ENCODE peak calls at places on chromosomes 12 and 14, in four cellular contexts. V is HCT116, R is HepG2, J is H1. L is an unnamed sample.

GRCh38 chr12:47085815-47086252 is 6.1 kb upstream of the AMIGO2 start:
- DNase-seq in V (no peak), R (peak), J (no peak), L (no peak)

GRCh38 chr12:119153477-119154434 is 25.0 kb upstream of the HSPB8 start:
- DNase-seq in V (peak), R (no peak), J (peak), L (peak)

GRCh38 chr12:90106568-90106967 is 397.9 kb upstream of the ATP2B1 start:
- DNase-seq in V (no peak), R (no peak), J (no peak), L (no peak)

GRCh38 chr14:96130854-96131253 is 73.8 kb upstream of the BDKRB2 start:
- DNase-seq in V (no peak), R (no peak), J (no peak), L (no peak)

GRCh38 chr12:120249875-120250795 is 15.4 kb downstream of the PXN start:
- DNase-seq in V (no peak), R (no peak), J (no peak), L (no peak)

GRCh38 chr12:78036889-78037288 is 206.2 kb downstream of the NAV3 start:
- DNase-seq in V (no peak), R (no peak), J (no peak), L (no peak)

GRCh38 chr12:42283739-42284138 is 42.2 kb downstream of the ZCRB1 start:
- DNase-seq in V (no peak), R (no peak), J (no peak), L (no peak)

GRCh38 chr12:109542876-109543275 is 30.4 kb downstream of the MMAB start:
- DNase-seq in V (no peak), R (no peak), J (no peak), L (no peak)

GRCh38 chr14:105187935-105188524 is 6.9 kb upstream of the NUDT14 start:
- DNase-seq in V (no peak), R (no peak), J (no peak), L (no peak)

DNA sequence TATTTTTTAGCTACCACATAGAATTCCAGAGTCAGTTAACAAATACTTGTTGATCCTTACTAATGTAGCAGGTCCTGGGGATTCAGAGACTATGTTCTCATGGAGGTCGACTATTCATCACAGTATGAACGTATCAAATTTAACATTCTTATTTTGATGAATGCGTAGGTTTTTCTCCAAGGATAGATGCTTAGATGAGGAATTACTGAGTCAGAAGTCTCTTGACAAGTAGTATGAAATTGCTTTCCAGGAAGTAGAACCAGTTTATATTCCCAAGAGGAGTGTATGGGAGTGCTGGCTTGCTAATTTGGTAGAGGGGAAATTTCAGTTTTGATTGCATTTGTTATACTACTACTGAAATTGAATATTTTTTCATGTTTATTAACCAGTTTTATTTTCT is 42.8 kb upstream of the CRADD start:
- DNase-seq in V (no peak), R (no peak), J (no peak), L (no peak)
- TF ChIP-seq CEBPB in V (no peak), R (no peak), J (no peak), L (no peak)

GRCh38 chr14:102516531-102517411 is 7.2 kb upstream of the ANKRD9 start:
- DNase-seq in V (no peak), R (peak), J (peak), L (peak)
- TF ChIP-seq FOSL1 in V (no peak), R (no peak), J (peak), L (peak)

DNA sequence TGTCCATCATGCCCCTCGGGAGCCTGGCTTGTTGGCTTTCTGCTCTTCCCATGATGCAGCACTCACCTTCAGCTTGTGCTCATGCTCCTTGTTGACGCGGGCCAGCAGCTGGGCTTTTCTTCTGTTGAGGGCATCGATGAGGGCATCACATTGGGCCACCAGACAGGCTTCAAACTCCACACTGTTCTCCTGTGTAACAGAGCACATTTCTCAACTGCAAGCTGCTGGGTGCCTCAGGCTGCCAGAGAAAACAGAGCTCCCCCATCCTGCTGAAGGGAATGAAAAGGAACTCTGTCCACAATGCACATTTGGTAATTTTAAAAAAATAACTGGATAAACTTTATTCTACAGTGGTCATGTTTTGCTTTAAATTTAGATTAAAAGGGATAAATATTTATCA is 72.1 kb downstream of the TRIM9 start:
- DNase-seq in V (no peak), R (no peak), J (no peak), L (no peak)
- TF ChIP-seq CEBPB in V (no peak), R (no peak), J (no peak), L (no peak)

DNA sequence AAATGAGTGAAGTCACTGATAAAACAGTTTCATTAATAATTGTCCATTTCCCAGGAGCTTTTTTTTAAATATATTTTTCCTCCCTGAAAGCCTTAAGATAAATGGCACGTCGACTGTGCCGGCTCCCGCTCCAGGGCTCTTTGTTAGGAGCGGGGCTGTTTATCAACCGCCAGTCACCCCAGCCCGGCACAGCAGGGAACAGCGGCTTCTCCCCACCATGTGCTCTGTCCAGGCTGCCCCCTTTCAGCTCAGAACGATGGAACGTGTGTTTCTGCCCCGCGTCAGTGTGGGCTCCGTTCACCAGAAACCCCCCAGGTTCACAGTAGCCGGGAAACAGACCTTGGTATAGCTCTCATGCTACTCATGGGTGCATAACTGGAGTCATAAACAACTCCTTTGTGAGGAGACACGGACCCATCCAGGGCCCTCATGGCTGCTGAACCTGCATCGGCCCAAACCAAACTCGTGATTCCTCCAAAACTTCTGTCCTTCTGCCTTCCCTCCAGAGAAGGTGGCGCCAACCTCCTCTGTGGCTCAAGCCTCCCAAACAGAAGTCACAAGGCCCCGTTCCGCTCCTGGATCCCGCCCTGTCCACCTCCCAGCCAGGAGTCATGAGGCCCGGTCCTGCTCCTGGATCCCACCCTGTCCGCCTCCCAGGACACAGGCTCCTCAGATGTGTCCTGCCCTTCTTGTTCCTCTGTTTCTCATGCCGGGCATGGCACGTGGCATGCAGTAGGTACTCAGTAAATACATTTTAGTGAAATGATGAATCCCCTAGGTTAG is 94.4 kb upstream of the SFSWAP start:
- DNase-seq in V (no peak), R (no peak), J (no peak), L (no peak)
- TF ChIP-seq FOSL1 in V (no peak), R (no peak), J (no peak), L (no peak)

DNA sequence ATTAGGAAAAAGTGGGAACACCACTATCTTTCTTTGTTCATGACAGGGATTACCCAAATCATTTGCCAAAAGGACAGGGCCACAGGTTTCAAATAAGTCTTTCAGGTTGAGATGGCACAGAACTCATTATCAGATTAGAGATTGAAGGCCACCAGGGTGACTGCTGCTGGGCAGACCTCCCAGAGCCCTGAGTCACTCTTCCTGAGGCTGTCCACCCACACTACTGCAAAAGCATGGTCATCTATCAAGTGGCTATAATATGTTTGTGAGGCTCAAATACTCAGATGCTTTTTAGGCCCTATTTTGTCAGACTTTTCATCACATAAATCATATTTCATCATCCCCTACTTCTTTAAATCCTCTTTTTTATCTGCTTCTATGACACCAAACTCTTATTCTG is 155.3 kb upstream of the CCDC196 start:
- DNase-seq in V (no peak), R (no peak), J (no peak), L (no peak)
- TF ChIP-seq CEBPB in V (no peak), R (no peak), J (no peak), L (no peak)